ENCODE peak calls at places on chromosomes 1 and 21, in nine cellular contexts. T, Q, W, L, D, R, Y, H and C are unnamed samples.

GRCh38 chr21:44286086-44286715 is 525 bp downstream of the AIRE start:
- DNase-seq in T (no peak), Q (no peak), W (no peak), L (no peak), D (no peak), R (no peak), Y (no peak), H (no peak), C (no peak)

GRCh38 chr1:217273866-217274265 is 357.0 kb downstream of the GPATCH2 start:
- DNase-seq in T (no peak), Q (no peak), W (no peak), L (no peak), D (no peak), R (no peak), Y (no peak), H (no peak), C (no peak)

GRCh38 chr1:109907190-109907774 is 3.4 kb upstream of the CSF1 start:
- DNase-seq in T (no peak), Q (no peak), W (no peak), L (no peak), D (no peak), R (no peak), Y (no peak), H (no peak), C (no peak)

GRCh38 chr1:39086386-39087108 is 60.4 kb downstream of the NDUFS5 start:
- DNase-seq in T (no peak), Q (no peak), W (no peak), L (no peak), D (peak), R (peak), Y (no peak), H (no peak), C (peak)

GRCh38 chr1:235648407-235648907 is 1.1 kb downstream of the GNG4 start:
- DNase-seq in T (no peak), Q (no peak), W (no peak), L (no peak), D (no peak), R (no peak), Y (peak), H (no peak), C (no peak)

GRCh38 chr1:218933526-218933925 is 240.2 kb upstream of the LYPLAL1 start:
- DNase-seq in T (no peak), Q (no peak), W (no peak), L (no peak), D (no peak), R (no peak), Y (no peak), H (no peak), C (no peak)

GRCh38 chr1:214753236-214753852 is 150.3 kb downstream of the CENPF start:
- DNase-seq in T (no peak), Q (no peak), W (no peak), L (no peak), D (no peak), R (no peak), Y (no peak), H (no peak), C (no peak)

GRCh38 chr1:212595229-212595628 is 13.3 kb upstream of the ATF3 start:
- DNase-seq in T (no peak), Q (no peak), W (no peak), L (peak), D (no peak), R (no peak), Y (no peak), H (no peak), C (no peak)

GRCh38 chr1:113168946-113169345 is 95.9 kb downstream of the LRIG2 start:
- DNase-seq in T (no peak), Q (no peak), W (no peak), L (no peak), D (no peak), R (no peak), Y (no peak), H (no peak), C (no peak)

GRCh38 chr1:226602186-226603029 is 53.8 kb downstream of the STUM start:
- DNase-seq in T (no peak), Q (no peak), W (no peak), L (no peak), D (no peak), R (no peak), Y (no peak), H (peak), C (peak)